ENCODE peak calls at places on chromosomes 3 and 15, in four cellular contexts. O, C, J and B are unnamed samples.

GRCh38 chr3:163914567-163914966 is 1163.7 kb downstream of the SI start:
- DNase-seq in O (no peak), C (no peak), J (no peak), B (no peak)

GRCh38 chr15:40217166-40217785 is 21.6 kb upstream of the PAK6 start:
- DNase-seq in O (peak; percentile 38), C (no peak), J (peak; percentile 48), B (no peak)

GRCh38 chr3:152362086-152362485 is 93.4 kb downstream of the MBNL1 start:
- DNase-seq in O (no peak), C (no peak), J (no peak), B (no peak)

GRCh38 chr15:75578948-75579908 is at the start of gene PTPN9:
- DNase-seq in O (peak; percentile 77), C (peak; percentile 93), J (peak; percentile 39), B (peak; percentile 82)

GRCh38 chr3:17801131-17801530 is 58.7 kb upstream of the TBC1D5 start:
- DNase-seq in O (no peak), C (peak; percentile 10), J (no peak), B (no peak)

GRCh38 chr3:32304510-32304909 is 66.0 kb downstream of the CMTM8 start:
- DNase-seq in O (no peak), C (no peak), J (no peak), B (no peak)

GRCh38 chr3:80451393-80451792 is 683.6 kb upstream of the ROBO1 start:
- DNase-seq in O (no peak), C (no peak), J (no peak), B (no peak)

GRCh38 chr3:98508582-98508981 is 11.1 kb downstream of the OR5K2 start:
- DNase-seq in O (no peak), C (no peak), J (no peak), B (no peak)

GRCh38 chr3:179655236-179655635 is 2.4 kb downstream of the USP13 start:
- DNase-seq in O (no peak), C (no peak), J (no peak), B (no peak)

GRCh38 chr3:190545260-190545659 is 31.4 kb downstream of the IL1RAP start:
- DNase-seq in O (no peak), C (no peak), J (no peak), B (no peak)

GRCh38 chr3:41881233-41881821 is 80.6 kb downstream of the ULK4 start:
- DNase-seq in O (no peak), C (no peak), J (peak; percentile 29), B (no peak)

GRCh38 chr3:159144472-159144871 is 342.6 kb downstream of the MFSD1 start:
- DNase-seq in O (no peak), C (no peak), J (no peak), B (no peak)

GRCh38 chr3:185539934-185540333 is 12.5 kb downstream of the LIPH start:
- DNase-seq in O (no peak), C (no peak), J (no peak), B (no peak)

GRCh38 chr3:43062556-43063040 is 43.3 kb downstream of the POMGNT2 start:
- DNase-seq in O (no peak), C (peak; percentile 72), J (no peak), B (no peak)

GRCh38 chr3:14532691-14533456 is 7.3 kb downstream of the GRIP2 start:
- DNase-seq in O (no peak), C (no peak), J (peak; percentile 5), B (no peak)

GRCh38 chr15:70035719-70036077 is 62.0 kb downstream of the TLE3 start:
- DNase-seq in O (no peak), C (no peak), J (no peak), B (no peak)

GRCh38 chr3:62184559-62184958 is 188.8 kb downstream of the FEZF2 start:
- DNase-seq in O (no peak), C (no peak), J (no peak), B (no peak)

GRCh38 chr15:39461536-39462140 is 119.2 kb upstream of the THBS1 start:
- DNase-seq in O (no peak), C (no peak), J (no peak), B (no peak)

GRCh38 chr15:38257676-38258075 is 5.0 kb downstream of the SPRED1 start:
- DNase-seq in O (no peak), C (no peak), J (no peak), B (no peak)

GRCh38 chr3:112097378-112097777 is 11.2 kb downstream of the C3orf52 start:
- DNase-seq in O (peak; percentile 81), C (no peak), J (peak; percentile 99), B (no peak)

GRCh38 chr3:187368251-187368733 is at the start of gene RTP4:
- DNase-seq in O (no peak), C (no peak), J (peak; percentile 74), B (peak; percentile 5)

DNA sequence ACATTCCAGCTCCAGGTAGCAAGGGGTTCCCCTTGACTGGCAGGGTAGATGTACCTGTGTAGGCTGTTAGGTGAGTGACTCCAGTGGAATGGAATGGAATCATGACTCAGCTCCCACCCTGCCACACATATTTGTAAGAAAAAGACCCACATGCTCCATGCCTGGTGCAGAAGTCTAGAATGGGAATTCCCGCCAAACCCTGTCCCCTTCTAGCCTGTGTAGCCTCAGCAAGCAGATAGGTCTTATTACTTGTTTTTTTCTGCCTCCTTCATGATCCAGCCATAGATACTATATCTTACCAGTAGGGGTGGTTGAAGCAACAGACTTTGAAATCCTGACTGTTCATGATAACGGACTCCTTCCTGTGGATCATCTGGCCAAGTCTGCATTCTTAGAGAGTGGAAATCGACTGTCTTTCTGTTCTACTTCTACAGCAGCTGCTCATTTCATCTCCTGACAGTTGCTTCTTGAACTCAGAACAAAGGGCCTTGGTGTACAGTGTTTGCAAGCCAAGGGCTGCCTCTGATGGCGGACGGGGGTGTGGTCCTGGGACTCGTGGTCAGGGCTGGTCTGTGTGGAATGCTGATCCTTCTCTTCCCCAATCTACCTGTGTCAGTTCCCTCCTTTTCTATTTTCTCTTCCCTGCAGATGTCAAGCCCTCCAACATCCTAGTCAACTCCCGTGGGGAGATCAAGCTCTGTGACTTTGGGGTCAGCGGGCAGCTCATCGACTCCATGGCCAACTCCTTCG is 16.3 kb downstream of the SNAPC5 start:
- DNase-seq in O (no peak), C (no peak), J (peak; percentile 91), B (no peak)
- H3K27ac ChIP-seq in O (no peak overlapping the region), C (no peak overlapping the region), J (no peak overlapping the region), B (no peak overlapping the region)

GRCh38 chr3:24689353-24689752 is 194.7 kb upstream of the THRB start:
- DNase-seq in O (no peak), C (no peak), J (no peak), B (no peak)
- H3K27ac ChIP-seq in O (peak overlapping the region; percentile 4), C (no peak overlapping the region), J (no peak overlapping the region), B (no peak overlapping the region)

GRCh38 chr15:64894395-64895056 is 17.2 kb upstream of the ANKDD1A start:
- DNase-seq in O (no peak), C (no peak), J (no peak), B (no peak)

GRCh38 chr15:64896371-64897069 is 15.2 kb upstream of the ANKDD1A start:
- DNase-seq in O (no peak), C (no peak), J (no peak), B (no peak)

GRCh38 chr15:64895285-64896065 is 16.2 kb upstream of the ANKDD1A start:
- DNase-seq in O (no peak), C (no peak), J (no peak), B (no peak)

GRCh38 chr15:64898406-64898805 is 13.3 kb upstream of the ANKDD1A start:
- DNase-seq in O (no peak), C (no peak), J (no peak), B (no peak)

DNA sequence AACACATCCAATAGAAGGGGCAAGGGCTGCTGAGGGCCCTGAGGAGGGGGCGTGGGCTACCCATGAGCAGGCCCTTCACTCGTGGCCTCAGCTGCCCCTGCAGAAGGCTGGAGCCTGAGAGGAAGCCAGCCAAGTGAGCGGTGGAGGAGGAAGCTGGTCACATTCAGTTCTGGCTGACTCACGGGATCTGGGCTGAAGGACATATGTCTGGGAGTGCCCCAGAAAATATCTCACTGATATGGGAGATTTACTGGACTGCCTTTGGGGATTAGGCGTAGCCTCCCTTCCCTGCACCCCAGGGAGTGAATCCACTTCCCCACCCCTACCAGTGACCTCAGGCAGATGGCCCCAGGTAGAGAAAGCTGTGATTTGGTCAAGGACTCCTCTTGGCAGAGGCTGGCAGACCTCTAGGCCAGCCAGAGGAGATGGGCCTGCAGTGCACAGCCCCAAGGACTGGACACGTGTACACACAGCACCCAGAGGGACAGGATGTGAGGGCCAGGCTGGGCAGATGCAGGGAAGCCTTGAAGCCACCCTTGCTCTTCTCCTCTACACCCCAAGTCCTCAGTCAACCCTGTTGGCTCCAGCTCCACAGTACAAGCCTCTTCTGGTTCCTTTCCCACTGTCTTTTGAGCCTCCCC is 14.2 kb upstream of the ANKDD1A start:
- DNase-seq in O (no peak), C (no peak), J (peak; percentile 45), B (no peak)
- H3K27ac ChIP-seq in O (peak overlapping the region; percentile 46), C (peak overlapping the region; percentile 73), J (no peak overlapping the region), B (peak overlapping the region; percentile 35)

DNA sequence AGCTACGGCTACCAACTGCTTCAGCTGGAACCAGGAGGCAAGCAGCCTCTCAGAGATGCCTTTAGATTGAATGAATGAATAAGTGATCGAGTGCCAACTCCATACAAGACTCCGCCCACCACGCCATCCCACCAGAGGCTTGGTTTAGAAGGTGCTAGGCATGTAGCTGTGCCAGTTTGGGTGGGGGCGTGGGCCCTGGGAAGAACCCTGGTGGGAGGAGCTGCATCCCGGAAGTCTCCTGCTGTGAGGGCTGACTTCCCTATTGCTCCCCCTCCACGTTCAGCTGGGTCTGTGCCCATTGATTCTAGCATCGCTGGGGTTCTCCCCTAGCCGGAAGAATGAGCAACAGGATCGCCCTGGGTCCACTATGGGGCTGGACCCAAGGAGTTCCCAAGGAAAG is 20.9 kb downstream of the LINGO1 start:
- DNase-seq in O (no peak), C (no peak), J (no peak), B (no peak)
- H3K27ac ChIP-seq in O (no peak overlapping the region), C (no peak overlapping the region), J (no peak overlapping the region), B (peak overlapping the region; percentile 0)